ENCODE peak calls at places on chromosomes 11 and 22, in seven cellular contexts. B is stimulated activated CD8-positive, alpha-beta memory T cell treated with anti-CD3 and anti-CD28 coated beads, Interleukin-7, amount 100 ng/mL, for 4 hours; Y is T1000; X is activated CD4-positive, alpha-beta T cell treated with anti-CD3 and anti-CD28 coated beads, Interleukin-2, amount 10 ng/mL, durations not matched to agents 7 days and 5 days; V is kidney glomerular epithelial cell; O is myocyte; D is GM03348. U is an unnamed sample.

GRCh38 chr22:35995772-35996171 is 32.9 kb downstream of the RBFOX2 start:
- DNase-seq in X (no peak), B (no peak), V (peak; percentile 21), Y (peak; percentile 74), O (peak; percentile 94), D (peak; percentile 88), U (no peak)

GRCh38 chr11:8094656-8095055 is 13.6 kb downstream of the TUB start:
- DNase-seq in B (no peak), X (no peak), Y (no peak), O (no peak), V (no peak), D (no peak), U (no peak)

GRCh38 chr11:44290206-44290605 is 19.7 kb downstream of the ALX4 start:
- DNase-seq in D (peak; percentile 62), Y (no peak), B (no peak), O (peak; percentile 34), X (no peak), V (no peak), U (no peak)

GRCh38 chr11:31817621-31818493 is 6.7 kb upstream of the PAX6 start:
- DNase-seq in Y (no peak), X (no peak), D (no peak), V (no peak), O (no peak), B (no peak), U (no peak)

GRCh38 chr11:31690041-31690440 is 121.1 kb downstream of the PAX6 start:
- DNase-seq in V (no peak), B (no peak), O (peak; percentile 9), D (peak; percentile 11), Y (no peak), X (no peak), U (peak; percentile 87)

GRCh38 chr11:45209904-45210699 is 63.7 kb downstream of the PRDM11 start:
- DNase-seq in Y (no peak), V (no peak), B (no peak), X (no peak), O (no peak), D (peak; percentile 42), U (no peak)

GRCh38 chr11:125591659-125592304 is 870 bp upstream of the STT3A start:
- DNase-seq in V (peak; percentile 81), B (peak; percentile 1), D (peak; percentile 64), O (no peak), Y (peak; percentile 53), X (peak; percentile 39), U (no peak)

GRCh38 chr11:112769170-112769569 is 192.1 kb upstream of the NCAM1 start:
- DNase-seq in V (no peak), Y (no peak), D (no peak), X (no peak), B (no peak), O (no peak), U (no peak)

GRCh38 chr11:73321342-73322110 is 13.4 kb downstream of the ARHGEF17 start:
- DNase-seq in V (no peak), B (no peak), X (no peak), O (peak; percentile 37), D (peak; percentile 55), Y (no peak), U (no peak)

GRCh38 chr11:45850446-45850845 is 3.2 kb downstream of the CRY2 start:
- DNase-seq in D (peak; percentile 20), X (no peak), V (no peak), B (no peak), Y (no peak), O (peak; percentile 23), U (no peak)

GRCh38 chr11:71200172-71200716 is 52.1 kb downstream of the SHANK2 start:
- DNase-seq in O (no peak), D (no peak), X (no peak), V (no peak), Y (no peak), B (no peak), U (no peak)

GRCh38 chr22:47164514-47165337 is 402.3 kb downstream of the TBC1D22A start:
- DNase-seq in B (no peak), X (no peak), O (no peak), V (no peak), Y (no peak), D (no peak), U (no peak)

GRCh38 chr11:25981998-25982397 is 349.9 kb upstream of the ANO3 start:
- DNase-seq in X (no peak), O (peak; percentile 45), V (peak; percentile 28), Y (no peak), B (no peak), D (peak; percentile 58), U (no peak)

GRCh38 chr11:116955548-116955947 is 118.1 kb upstream of the APOA1 start:
- DNase-seq in B (no peak), D (no peak), V (no peak), O (no peak), Y (no peak), X (no peak), U (no peak)

GRCh38 chr11:65476632-65477270 is 22.1 kb upstream of the MALAT1 start:
- DNase-seq in D (peak; percentile 74), Y (no peak), X (no peak), B (no peak), V (no peak), O (no peak), U (no peak)

GRCh38 chr11:46729110-46730027 is 10.4 kb downstream of the F2 start:
- DNase-seq in O (no peak), Y (no peak), X (no peak), D (no peak), B (no peak), V (no peak), U (no peak)

GRCh38 chr11:130300567-130300966 is 14.2 kb downstream of the ZBTB44 start:
- DNase-seq in O (peak; percentile 81), D (no peak), Y (no peak), X (no peak), V (no peak), B (no peak), U (no peak)

GRCh38 chr11:126166413-126166812 is 45.0 kb downstream of the RPUSD4 start:
- DNase-seq in V (no peak), B (no peak), Y (no peak), D (no peak), O (no peak), X (no peak), U (no peak)